ENCODE peak calls at places on chromosomes 6 and 20, in eight cellular contexts. B is psoas muscle, O is brain microvascular endothelial cell, T is neural crest cell, S is endothelial cell, H is MM.1S, Y is GM06990, N is mesothelial cell of epicardium. D is an unnamed sample.

GRCh38 chr20:39822667-39823066 is 860.5 kb downstream of the DHX35 start:
- DNase-seq in B (no peak), O (peak), T (no peak), S (no peak), H (no peak), Y (no peak), N (no peak), D (no peak)

GRCh38 chr6:74369556-74369993 is 673.6 kb downstream of the CD109 start:
- DNase-seq in B (no peak), O (peak), T (no peak), S (no peak), H (no peak), Y (no peak), N (no peak), D (no peak)

GRCh38 chr6:115706324-115706723 is 354.4 kb downstream of the FRK start:
- DNase-seq in B (no peak), O (no peak), T (no peak), S (no peak), H (no peak), Y (no peak), N (no peak), D (no peak)

GRCh38 chr6:159969204-159969912 is 476 bp downstream of the IGF2R start:
- DNase-seq in B (peak), O (no peak), T (peak), S (peak), H (no peak), Y (peak), N (peak), D (peak)

GRCh38 chr6:35165630-35166071 is 24.5 kb upstream of the TCP11 start:
- DNase-seq in B (no peak), O (no peak), T (no peak), S (no peak), H (no peak), Y (no peak), N (no peak), D (peak)

GRCh38 chr6:168322966-168323365 is 3.4 kb upstream of the DACT2 start:
- DNase-seq in B (no peak), O (no peak), T (no peak), S (no peak), H (no peak), Y (no peak), N (no peak), D (no peak)

GRCh38 chr20:4006640-4007039 is 8.7 kb downstream of the RNF24 start:
- DNase-seq in B (peak), O (no peak), T (no peak), S (no peak), H (no peak), Y (no peak), N (no peak), D (no peak)

GRCh38 chr6:81366970-81367369 is 385.5 kb downstream of the TENT5A start:
- DNase-seq in B (no peak), O (no peak), T (no peak), S (no peak), H (no peak), Y (no peak), N (no peak), D (no peak)

GRCh38 chr20:49594143-49594928 is 26.4 kb upstream of the PTGIS start:
- DNase-seq in B (peak), O (peak), T (no peak), S (no peak), H (no peak), Y (no peak), N (no peak), D (no peak)

GRCh38 chr6:12174878-12175277 is 115.3 kb upstream of the EDN1 start:
- DNase-seq in B (no peak), O (no peak), T (no peak), S (no peak), H (no peak), Y (no peak), N (no peak), D (no peak)

GRCh38 chr6:150494236-150494635 is 105.4 kb upstream of the PLEKHG1 start:
- DNase-seq in B (peak), O (no peak), T (no peak), S (no peak), H (no peak), Y (no peak), N (no peak), D (no peak)

GRCh38 chr6:120056085-120056484 is 706.5 kb upstream of the MAN1A1 start:
- DNase-seq in B (no peak), O (no peak), T (no peak), S (no peak), H (no peak), Y (peak), N (no peak), D (peak)
- TF ChIP-seq CTCF in B (no peak), O (peak), T (peak), S (peak), H (peak), Y (peak), N (peak), D (peak)

DNA sequence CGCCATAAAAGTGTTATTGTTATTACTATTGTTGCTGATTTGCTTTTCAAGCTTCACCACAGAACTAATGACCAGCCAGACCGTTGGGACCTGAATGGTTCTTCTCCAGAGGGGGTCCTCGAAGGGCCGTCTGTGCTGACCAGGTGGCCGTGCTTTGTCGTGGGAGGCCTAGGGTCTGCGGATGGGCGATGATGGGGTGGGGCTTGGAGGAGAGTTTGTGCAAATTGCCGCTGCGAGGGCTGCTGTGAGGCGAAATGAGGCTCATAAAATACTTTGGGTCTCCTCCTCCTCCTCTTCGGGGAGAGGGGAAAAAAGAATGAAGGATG is 6.0 kb upstream of the ZBTB22 start:
- DNase-seq in B (no peak), O (no peak), T (no peak), S (no peak), H (no peak), Y (no peak), N (no peak), D (no peak)
- TF ChIP-seq CTCF in B (no peak), O (no peak), T (no peak), S (no peak), H (no peak), Y (no peak), N (no peak), D (no peak)

GRCh38 chr20:45470262-45470931 is 844 bp downstream of the WFDC2 start:
- DNase-seq in B (peak), O (no peak), T (peak), S (peak), H (peak), Y (peak), N (no peak), D (peak)

GRCh38 chr20:45467861-45468260 is 1.7 kb upstream of the WFDC2 start:
- DNase-seq in B (no peak), O (no peak), T (no peak), S (no peak), H (no peak), Y (no peak), N (no peak), D (no peak)

GRCh38 chr20:45467172-45467571 is 2.4 kb upstream of the WFDC2 start:
- DNase-seq in B (no peak), O (no peak), T (no peak), S (no peak), H (no peak), Y (no peak), N (no peak), D (no peak)

GRCh38 chr20:45469336-45470261 is at the start of gene WFDC2:
- DNase-seq in B (peak), O (no peak), T (no peak), S (peak), H (no peak), Y (no peak), N (peak), D (no peak)

GRCh38 chr20:45470939-45471338 is 1.4 kb downstream of the WFDC2 start:
- DNase-seq in B (no peak), O (no peak), T (no peak), S (no peak), H (peak), Y (no peak), N (no peak), D (no peak)
- TF ChIP-seq CTCF in B (peak), O (peak), T (no peak), S (no peak), H (peak), Y (no peak), N (no peak), D (peak)

GRCh38 chr6:78867020-78867369 is 356 bp upstream of the IRAK1BP1 start:
- DNase-seq in B (no peak), O (no peak), T (no peak), S (no peak), H (peak), Y (no peak), N (no peak), D (no peak)

GRCh38 chr6:78864957-78865356 is 2.4 kb upstream of the IRAK1BP1 start:
- DNase-seq in B (no peak), O (no peak), T (no peak), S (no peak), H (peak), Y (no peak), N (no peak), D (no peak)

GRCh38 chr6:78868124-78868523 is 773 bp downstream of the IRAK1BP1 start:
- DNase-seq in B (no peak), O (no peak), T (no peak), S (no peak), H (no peak), Y (no peak), N (no peak), D (no peak)

GRCh38 chr6:78863576-78863975 is 3.8 kb upstream of the IRAK1BP1 start:
- DNase-seq in B (no peak), O (no peak), T (no peak), S (no peak), H (no peak), Y (no peak), N (no peak), D (no peak)

GRCh38 chr6:78867370-78868040 is at the start of gene IRAK1BP1:
- DNase-seq in B (peak), O (peak), T (peak), S (peak), H (peak), Y (peak), N (peak), D (peak)
- TF ChIP-seq CTCF in B (no peak), O (peak), T (peak), S (no peak), H (peak), Y (peak), N (no peak), D (peak)

DNA sequence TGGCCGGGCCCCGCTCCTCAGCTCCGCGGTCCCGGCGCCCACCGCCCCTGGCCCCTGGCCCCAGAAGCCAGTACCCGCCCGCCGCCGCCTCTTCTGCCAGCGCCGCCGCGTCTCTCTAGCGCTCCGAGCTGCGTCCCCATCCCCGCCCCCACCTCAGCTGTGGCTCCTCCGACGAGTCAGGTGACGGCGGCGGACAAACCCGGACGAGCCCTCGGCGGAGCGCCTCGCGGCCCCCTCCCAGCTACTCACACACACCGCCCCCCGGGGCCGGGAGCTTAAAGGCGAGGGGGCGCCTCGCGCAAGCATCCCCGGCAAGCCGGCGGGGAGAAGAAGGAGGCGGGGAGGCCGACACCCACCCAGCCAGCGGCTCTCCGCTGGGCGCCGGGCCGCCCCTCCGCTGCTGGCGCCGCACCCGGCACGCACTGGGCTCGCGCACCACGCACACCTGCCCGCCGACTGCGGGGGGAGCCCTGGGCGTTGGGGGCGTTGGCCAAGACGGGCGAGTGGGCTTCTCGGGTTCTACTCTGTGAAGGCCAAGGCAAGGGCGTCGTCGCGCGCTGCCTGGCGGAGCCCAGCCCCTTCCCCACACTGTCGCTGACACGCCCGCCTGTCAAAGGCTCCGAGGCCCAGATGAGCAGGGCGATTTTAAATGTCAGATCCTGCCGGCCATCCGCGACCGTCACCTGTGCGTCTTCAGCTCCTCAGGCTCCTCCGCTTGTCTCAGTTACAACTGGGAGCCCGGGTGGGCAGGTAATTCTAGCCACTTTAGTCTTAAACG is at the start of gene SNAP91:
- DNase-seq in B (peak), O (no peak), T (peak), S (peak), H (peak), Y (peak), N (peak), D (peak)
- TF ChIP-seq CTCF in B (no peak), O (no peak), T (no peak), S (no peak), H (no peak), Y (no peak), N (no peak), D (no peak)

GRCh38 chr6:38648629-38649028 is 8.9 kb upstream of the BTBD9 start:
- DNase-seq in B (no peak), O (no peak), T (no peak), S (no peak), H (no peak), Y (no peak), N (no peak), D (no peak)

GRCh38 chr6:38640216-38640909 is 634 bp upstream of the BTBD9 start:
- DNase-seq in B (no peak), O (no peak), T (no peak), S (no peak), H (no peak), Y (no peak), N (no peak), D (no peak)

GRCh38 chr6:38649744-38650143 is 10.0 kb upstream of the BTBD9 start:
- DNase-seq in B (no peak), O (no peak), T (no peak), S (no peak), H (no peak), Y (no peak), N (no peak), D (no peak)

GRCh38 chr6:38646166-38646565 is 6.4 kb upstream of the BTBD9 start:
- DNase-seq in B (no peak), O (no peak), T (no peak), S (no peak), H (no peak), Y (no peak), N (no peak), D (no peak)

DNA sequence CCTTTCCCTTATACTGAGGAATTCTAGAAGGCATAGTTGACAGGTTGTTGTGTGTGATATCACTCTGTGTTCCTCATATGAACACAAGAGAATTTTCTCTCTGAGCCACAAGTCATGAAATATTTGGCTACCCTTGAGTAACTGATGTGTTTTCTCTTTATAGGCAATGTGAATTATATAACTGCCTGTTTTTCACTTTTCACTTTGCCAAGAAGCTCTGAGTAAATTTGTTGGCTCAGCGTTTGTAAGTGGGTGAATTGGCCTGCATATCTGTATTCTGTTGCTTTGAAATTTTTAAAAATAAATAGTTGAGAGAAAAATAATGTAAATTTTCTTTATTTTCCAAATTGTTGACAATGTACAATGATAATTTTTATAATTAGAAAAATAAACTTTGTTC is 5.2 kb upstream of the BTBD9 start:
- DNase-seq in B (no peak), O (no peak), T (no peak), S (no peak), H (peak), Y (no peak), N (no peak), D (no peak)
- TF ChIP-seq CTCF in B (no peak), O (no peak), T (no peak), S (no peak), H (no peak), Y (no peak), N (no peak), D (no peak)

D was measured in GM13977.